ENCODE peak calls at places on chromosome 7, in nine cellular contexts. Z is substantia nigra; O is endothelial cell; U is left ventricle myocardium inferior; A is activated CD4-positive, alpha-beta T cell treated with anti-CD3 and anti-CD28 coated beads for 24 hours; F is activated T-cell treated with anti-CD3 and anti-CD28 coated beads, Interleukin-2, amount 50 U/mL, for 72 hours; H is Right ventricle myocardium inferior; B is colonic mucosa; T is NCI-H1092. M is an unnamed sample.

GRCh38 chr7:7703427-7703826 is 15.0 kb downstream of the RPA3 start:
- DNase-seq in F (no peak), T (no peak), B (no peak), Z (no peak), H (no peak), O (no peak), A (no peak), U (no peak), M (no peak)

GRCh38 chr7:66007232-66007631 is 25.2 kb upstream of the GUSB start:
- DNase-seq in B (no peak), O (no peak), F (no peak), H (no peak), A (no peak), T (no peak), U (no peak), Z (no peak), M (no peak)

GRCh38 chr7:5670173-5670933 is 111.1 kb downstream of the RNF216 start:
- DNase-seq in F (no peak), U (no peak), O (no peak), T (no peak), H (no peak), B (no peak), Z (no peak), A (no peak), M (no peak)

GRCh38 chr7:99267530-99268360 is 4.9 kb upstream of the MYH16 start:
- DNase-seq in F (no peak), A (no peak), B (no peak), H (no peak), Z (peak; percentile 11), O (no peak), T (no peak), U (no peak), M (peak; percentile 91)

GRCh38 chr7:156163747-156164146 is 351.5 kb upstream of the SHH start:
- DNase-seq in A (no peak), O (no peak), T (no peak), H (no peak), U (no peak), F (no peak), Z (no peak), B (no peak), M (no peak)

GRCh38 chr7:149883452-149883861 is 9.7 kb downstream of the ATP6V0E2 start:
- DNase-seq in F (peak; percentile 64), B (peak; percentile 65), U (peak; percentile 66), H (peak; percentile 79), Z (peak; percentile 63), T (peak; percentile 15), O (peak; percentile 67), A (no peak), M (peak; percentile 62)

GRCh38 chr7:77386165-77386824 is 29.9 kb downstream of the GSAP start:
- DNase-seq in U (no peak), Z (no peak), A (no peak), H (no peak), T (no peak), O (no peak), F (no peak), B (no peak), M (no peak)

GRCh38 chr7:8387551-8388256 is 45.7 kb upstream of the NXPH1 start:
- DNase-seq in O (no peak), A (no peak), H (no peak), T (no peak), Z (peak; percentile 62), B (no peak), U (no peak), F (no peak), M (no peak)

GRCh38 chr7:116736927-116737715 is 65.1 kb downstream of the MET start:
- DNase-seq in H (no peak), U (no peak), B (no peak), F (no peak), A (no peak), T (no peak), O (no peak), Z (no peak), M (no peak)

GRCh38 chr7:41628926-41629325 is 74.0 kb downstream of the INHBA start:
- DNase-seq in O (no peak), B (no peak), Z (no peak), F (peak; percentile 2), T (no peak), A (no peak), U (no peak), H (no peak), M (no peak)

GRCh38 chr7:155764432-155764798 is 47.8 kb downstream of the SHH start:
- DNase-seq in H (no peak), F (peak; percentile 29), B (no peak), U (no peak), Z (no peak), T (no peak), A (peak; percentile 26), O (no peak), M (no peak)

GRCh38 chr7:1057416-1058291 is 13.3 kb downstream of the GPR146 start:
- DNase-seq in Z (no peak), U (no peak), B (no peak), F (no peak), O (no peak), T (no peak), A (no peak), H (peak; percentile 66), M (no peak)

GRCh38 chr7:155785536-155785935 is 26.7 kb downstream of the SHH start:
- DNase-seq in H (no peak), B (no peak), F (no peak), T (no peak), A (no peak), Z (no peak), O (no peak), U (no peak), M (no peak)

GRCh38 chr7:120256719-120257118 is 16.3 kb upstream of the KCND2 start:
- DNase-seq in H (no peak), F (no peak), T (no peak), A (no peak), O (no peak), Z (no peak), B (no peak), U (no peak), M (no peak)

GRCh38 chr7:69656890-69657289 is 58.6 kb downstream of the AUTS2 start:
- DNase-seq in F (no peak), U (peak; percentile 62), H (no peak), O (no peak), B (no peak), T (no peak), A (no peak), Z (no peak), M (no peak)

GRCh38 chr7:74495112-74495880 is 41.6 kb downstream of the GTF2IRD1 start:
- DNase-seq in B (no peak), U (peak; percentile 59), Z (no peak), F (no peak), H (no peak), O (no peak), T (no peak), A (no peak), M (no peak)

GRCh38 chr7:107267138-107267537 is 98.3 kb downstream of the HBP1 start:
- DNase-seq in O (no peak), F (no peak), T (no peak), H (no peak), B (no peak), Z (no peak), U (no peak), A (no peak), M (no peak)

GRCh38 chr7:82593780-82594179 is 150.2 kb upstream of the CACNA2D1 start:
- DNase-seq in H (no peak), B (no peak), A (no peak), O (no peak), T (peak; percentile 53), Z (no peak), F (no peak), U (no peak), M (no peak)

GRCh38 chr7:134945711-134946110 is 40.6 kb upstream of the AGBL3 start:
- DNase-seq in F (no peak), T (no peak), U (no peak), O (no peak), H (no peak), A (no peak), Z (no peak), B (no peak), M (no peak)

GRCh38 chr7:50156163-50156562 is 63.1 kb upstream of the ZPBP start:
- DNase-seq in Z (no peak), A (no peak), F (no peak), U (no peak), H (no peak), T (no peak), O (no peak), B (no peak), M (no peak)

GRCh38 chr7:112431803-112432202 is 18.5 kb upstream of the IFRD1 start:
- DNase-seq in B (no peak), A (no peak), H (no peak), O (no peak), F (no peak), Z (no peak), T (no peak), U (no peak), M (no peak)